ENCODE peak calls at places on chromosomes 6 and 20, in nine cellular contexts. F is iris pigment epithelial cell; G is heart right ventricle; P is activated naive CD4-positive, alpha-beta T cell treated with anti-CD3 and anti-CD28 coated beads for 36 hours; L is T47D; M is stimulated activated CD4-positive, alpha-beta T cell treated with anti-CD3 and anti-CD28 coated beads, Interleukin-4, amount 100 ng/mL, for 24 hours; R is omental fat pad; H is KBM-7; D is small intestine. B is an unnamed sample.

GRCh38 chr20:47956261-47956995 is 171.1 kb upstream of the SULF2 start:
- DNase-seq in F (peak), G (no peak), P (no peak), L (no peak), M (no peak), R (no peak), H (no peak), D (no peak), B (no peak)

GRCh38 chr20:63335711-63336110 is 25.4 kb downstream of the CHRNA4 start:
- DNase-seq in F (no peak), G (no peak), P (no peak), L (no peak), M (no peak), R (no peak), H (no peak), D (no peak), B (no peak)

GRCh38 chr6:33142501-33142900 is 49.8 kb downstream of the COL11A2 start:
- DNase-seq in F (no peak), G (no peak), P (no peak), L (no peak), M (no peak), R (no peak), H (no peak), D (no peak), B (no peak)

GRCh38 chr6:96016781-96017180 is 1.0 kb downstream of the FUT9 start:
- DNase-seq in F (no peak), G (no peak), P (no peak), L (no peak), M (no peak), R (no peak), H (no peak), D (no peak), B (no peak)

GRCh38 chr20:63215101-63216040 is 560 bp downstream of the YTHDF1 start:
- DNase-seq in F (peak), G (no peak), P (peak), L (peak), M (peak), R (no peak), H (peak), D (peak), B (peak)

GRCh38 chr6:27141472-27142015 is 106.0 kb upstream of the PRSS16 start:
- DNase-seq in F (no peak), G (no peak), P (no peak), L (no peak), M (no peak), R (no peak), H (peak), D (no peak), B (no peak)

GRCh38 chr6:170080828-170081368 is 210.0 kb downstream of the DLL1 start:
- DNase-seq in F (no peak), G (no peak), P (no peak), L (no peak), M (peak), R (no peak), H (no peak), D (no peak), B (peak)

GRCh38 chr6:132830236-132830799 is 15.9 kb downstream of the RPS12 start:
- DNase-seq in F (peak), G (no peak), P (no peak), L (peak), M (no peak), R (no peak), H (peak), D (no peak), B (peak)

GRCh38 chr6:87116922-87117321 is 22.0 kb upstream of the CGA start:
- DNase-seq in F (no peak), G (no peak), P (no peak), L (no peak), M (no peak), R (no peak), H (no peak), D (no peak), B (no peak)

GRCh38 chr6:156028310-156029131 is 572.9 kb upstream of the NOX3 start:
- DNase-seq in F (no peak), G (no peak), P (peak), L (no peak), M (no peak), R (no peak), H (no peak), D (peak), B (no peak)

GRCh38 chr20:4045741-4046140 is 30.4 kb upstream of the RNF24 start:
- DNase-seq in F (peak), G (no peak), P (no peak), L (no peak), M (no peak), R (no peak), H (no peak), D (no peak), B (no peak)